ENCODE peak calls at places on chromosomes 16 and 17, in four cellular contexts. C, Z, R and Y are unnamed samples. For H3K27me3 and H3K36me3, the result is how much of the 10 kb centered on the place peaks cover.

GRCh38 chr17:309361-309888 is 43.2 kb downstream of the RPH3AL start:
- DNase-seq in C (no peak), Z (peak), R (peak), Y (peak)

GRCh38 chr17:57809879-57810278 is 40.0 kb downstream of the MRPS23 start:
- DNase-seq in C (no peak), Z (no peak), R (no peak), Y (no peak)

GRCh38 chr16:6643083-6643686 is 689.5 kb upstream of the RBFOX1 start:
- DNase-seq in C (no peak), Z (no peak), R (peak), Y (peak)

GRCh38 chr17:75623386-75623785 is 9.8 kb upstream of the SMIM5 start:
- DNase-seq in C (no peak), Z (no peak), R (no peak), Y (no peak)

GRCh38 chr16:87227651-87228015 is 89.6 kb downstream of the C16orf95 start:
- DNase-seq in C (peak), Z (no peak), R (no peak), Y (no peak)

GRCh38 chr17:8408371-8408770 is 10.7 kb upstream of the RNF222 start:
- DNase-seq in C (no peak), Z (no peak), R (no peak), Y (no peak)

GRCh38 chr16:78660795-78661194 is 561.3 kb downstream of the WWOX start:
- DNase-seq in C (no peak), Z (no peak), R (no peak), Y (no peak)

GRCh38 chr16:87326151-87326571 is 9.0 kb upstream of the C16orf95 start:
- DNase-seq in C (no peak), Z (no peak), R (no peak), Y (no peak)

GRCh38 chr16:31191697-31192428 is 10.7 kb downstream of the PYCARD start:
- DNase-seq in C (no peak), Z (no peak), R (no peak), Y (no peak)

GRCh38 chr16:66568355-66568754 is 2.1 kb downstream of the CMTM1 start:
- DNase-seq in C (no peak), Z (no peak), R (no peak), Y (peak)

GRCh38 chr16:19497181-19497580 is 24.7 kb downstream of the GDE1 start:
- DNase-seq in C (no peak), Z (no peak), R (no peak), Y (no peak)

GRCh38 chr17:61458491-61459433 is 6.5 kb downstream of the TBX4 start:
- DNase-seq in C (no peak), Z (no peak), R (no peak), Y (no peak)

GRCh38 chr17:9465216-9465921 is 110.3 kb downstream of the STX8 start:
- DNase-seq in C (no peak), Z (no peak), R (no peak), Y (no peak)

GRCh38 chr16:50696575-50697420 is 3.4 kb downstream of the NOD2 start:
- DNase-seq in C (peak), Z (no peak), R (peak), Y (peak)

GRCh38 chr17:79976451-79976850 is 59.2 kb downstream of the TBC1D16 start:
- DNase-seq in C (no peak), Z (peak), R (no peak), Y (no peak)

GRCh38 chr17:28743243-28744103 is at the start of gene TRAF4:
- DNase-seq in C (peak), Z (peak), R (peak), Y (peak)

GRCh38 chr17:9370464-9370863 is 205.2 kb downstream of the STX8 start:
- DNase-seq in C (no peak), Z (no peak), R (no peak), Y (no peak)

GRCh38 chr16:19844945-19845641 is 39.6 kb downstream of the GPRC5B start:
- DNase-seq in C (no peak), Z (no peak), R (peak), Y (peak)

GRCh38 chr17:44627513-44627912 is 28.8 kb upstream of the MEIOC start:
- DNase-seq in C (no peak), Z (no peak), R (no peak), Y (no peak)

GRCh38 chr17:70678889-70679288 is 509.6 kb downstream of the KCNJ2 start:
- DNase-seq in C (no peak), Z (no peak), R (no peak), Y (no peak)

GRCh38 chr16:85945424-85945751 is 46.4 kb downstream of the IRF8 start:
- DNase-seq in C (no peak), Z (no peak), R (no peak), Y (no peak)

GRCh38 chr17:43780135-43780534 is at the start of gene CFAP97D1:
- DNase-seq in C (no peak), Z (no peak), R (no peak), Y (no peak)

GRCh38 chr16:11175106-11175795 is 80.8 kb downstream of the SOCS1 start:
- DNase-seq in C (no peak), Z (no peak), R (no peak), Y (no peak)

GRCh38 chr17:83012873-83013778 is 66.3 kb upstream of the METRNL start:
- DNase-seq in C (no peak), Z (no peak), R (no peak), Y (no peak)

GRCh38 chr17:71987634-71988033 is 133.2 kb upstream of the SOX9 start:
- DNase-seq in C (no peak), Z (no peak), R (no peak), Y (peak)

GRCh38 chr16:87854053-87854906 is 15.0 kb downstream of the SLC7A5 start:
- DNase-seq in C (no peak), Z (no peak), R (peak), Y (peak)

GRCh38 chr17:27562777-27563455 is 68.1 kb upstream of the LGALS9 start:
- DNase-seq in C (no peak), Z (no peak), R (no peak), Y (no peak)

GRCh38 chr16:53717577-53717976 is 13.6 kb downstream of the FTO start:
- DNase-seq in C (no peak), Z (no peak), R (no peak), Y (no peak)

GRCh38 chr16:84288902-84289301 is 5.8 kb upstream of the WFDC1 start:
- DNase-seq in C (no peak), Z (no peak), R (no peak), Y (no peak)

GRCh38 chr17:61538480-61538879 is 52.5 kb downstream of the NACA2 start:
- DNase-seq in C (no peak), Z (no peak), R (no peak), Y (no peak)

GRCh38 chr16:60608971-60609370 is 1427.3 kb downstream of the CDH8 start:
- DNase-seq in C (no peak), Z (no peak), R (no peak), Y (no peak)

GRCh38 chr16:77767211-77767610 is 21.2 kb upstream of the VAT1L start:
- DNase-seq in C (no peak), Z (no peak), R (no peak), Y (no peak)

GRCh38 chr16:70395345-70395901 is 43.5 kb downstream of the ST3GAL2 start:
- DNase-seq in C (peak), Z (peak), R (peak), Y (peak)

GRCh38 chr16:67654069-67654911 is 5.8 kb downstream of the ACD start:
- DNase-seq in C (peak), Z (no peak), R (no peak), Y (no peak)
- H3K27me3 ChIP-seq in C (half or more), Z (under half), R (under half), Y (under half)

DNA sequence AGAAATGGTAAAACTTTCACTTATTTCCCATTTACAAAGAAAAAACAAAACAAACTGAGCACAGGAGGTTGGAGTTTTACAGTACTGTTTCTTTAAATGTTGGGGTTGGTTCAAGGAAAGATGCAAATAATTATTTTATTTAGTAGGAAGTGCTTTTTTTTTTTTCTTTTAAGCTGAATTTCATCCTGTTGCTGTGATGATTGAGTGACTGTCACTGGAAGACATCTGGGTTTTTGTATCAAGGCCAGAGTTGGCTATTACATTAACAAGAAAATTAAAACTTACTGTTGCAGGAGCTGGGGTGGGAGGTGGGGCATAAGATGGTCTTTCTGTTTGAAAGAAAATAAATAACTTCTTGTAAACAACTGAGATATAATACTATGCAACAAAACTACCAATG is 2.3 kb downstream of the SMARCE1 start:
- DNase-seq in C (no peak), Z (no peak), R (no peak), Y (no peak)
- H3K36me3 ChIP-seq in C (under half), Z (under half), R (half or more), Y (half or more)

DNA sequence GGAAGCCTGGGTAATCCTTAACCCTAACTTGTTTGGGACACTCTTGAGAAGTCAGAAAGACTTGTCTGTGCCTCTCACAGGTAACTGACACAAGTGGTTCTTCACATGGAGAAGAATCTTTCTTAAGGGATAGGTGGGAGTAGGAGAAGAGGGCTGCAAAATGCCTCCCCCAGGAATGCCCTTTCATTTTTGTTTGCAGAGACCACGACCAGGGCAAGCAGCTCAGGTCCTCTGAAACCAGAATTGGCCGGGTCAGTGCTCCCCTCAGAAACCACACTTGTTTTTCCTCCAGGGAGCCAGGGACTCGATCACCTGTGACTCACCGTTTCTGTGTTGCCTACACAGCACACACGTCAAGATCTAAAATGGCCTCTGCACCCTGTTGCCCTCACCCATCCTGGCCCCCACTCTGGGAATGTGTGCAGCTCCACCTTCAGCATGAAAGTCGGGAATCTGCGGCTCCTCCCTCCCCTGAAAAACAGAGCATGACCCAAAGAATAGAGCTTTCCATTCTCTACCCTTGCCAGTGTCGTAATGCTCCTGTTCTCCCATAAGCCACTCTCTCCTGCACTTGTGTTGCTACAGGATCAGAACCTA is 36.1 kb downstream of the HNF1B start:
- DNase-seq in C (no peak), Z (peak), R (no peak), Y (peak)
- H3K4me3 ChIP-seq in C (no peak), Z (no peak), R (no peak), Y (no peak)

DNA sequence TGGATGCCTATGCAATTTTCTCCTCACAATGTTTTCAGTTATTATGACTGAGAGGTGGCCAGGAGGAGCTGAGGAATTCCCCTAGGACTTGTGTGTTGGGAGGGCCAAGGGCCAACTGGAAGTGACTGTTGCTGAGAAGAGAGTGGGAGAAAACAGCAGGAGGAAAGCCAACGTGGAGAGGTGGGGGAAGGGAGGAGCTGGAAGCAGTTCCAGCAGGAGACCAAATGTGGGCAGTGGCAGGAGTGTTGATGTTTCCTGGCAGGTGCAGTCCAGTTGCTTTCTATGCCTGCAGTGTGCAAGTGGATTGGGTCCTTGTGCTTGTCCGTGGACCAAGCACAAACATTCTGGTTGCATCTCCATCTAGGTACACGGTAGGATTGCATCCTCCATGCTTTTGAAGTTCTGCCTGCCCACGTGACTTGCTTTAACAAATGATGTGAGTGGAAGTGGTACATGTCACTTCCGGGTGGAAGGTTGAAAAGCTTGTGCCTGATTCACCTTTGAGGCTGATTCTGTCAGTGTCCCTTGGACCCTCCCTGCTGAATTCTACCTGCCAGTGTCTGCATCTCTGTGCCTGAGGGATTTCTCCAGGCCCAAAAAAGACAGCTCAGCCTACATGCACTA is 54.7 kb upstream of the CRHR1 start:
- DNase-seq in C (no peak), Z (no peak), R (no peak), Y (no peak)
- H3K27me3 ChIP-seq in C (under half), Z (under half), R (under half), Y (under half)

GRCh38 chr17:41061969-41062368 is 2.1 kb upstream of the KRTAP2-3 start:
- DNase-seq in C (no peak), Z (no peak), R (no peak), Y (peak)
- H3K36me3 ChIP-seq in C (under half), Z (under half), R (under half), Y (under half)

GRCh38 chr17:59623151-59623550 is 3.5 kb downstream of the CLTC start:
- DNase-seq in C (no peak), Z (no peak), R (no peak), Y (no peak)
- H3K4me3 ChIP-seq in C (no peak), Z (peak), R (peak), Y (peak)

GRCh38 chr16:853981-854807 is 53.7 kb upstream of the GNG13 start:
- DNase-seq in C (no peak), Z (no peak), R (no peak), Y (no peak)

GRCh38 chr16:851871-852270 is 51.3 kb upstream of the GNG13 start:
- DNase-seq in C (no peak), Z (no peak), R (no peak), Y (no peak)

GRCh38 chr16:852451-853185 is 52.1 kb upstream of the GNG13 start:
- DNase-seq in C (no peak), Z (no peak), R (no peak), Y (no peak)

GRCh38 chr16:854808-855410 is 54.4 kb upstream of the GNG13 start:
- DNase-seq in C (no peak), Z (no peak), R (no peak), Y (no peak)

GRCh38 chr16:853306-853705 is 52.8 kb upstream of the GNG13 start:
- DNase-seq in C (no peak), Z (no peak), R (no peak), Y (no peak)
- H3K27me3 ChIP-seq in C (under half), Z (under half), R (half or more), Y (under half)

GRCh38 chr16:14669776-14670175 is 24.3 kb downstream of the PLA2G10 start:
- DNase-seq in C (no peak), Z (peak), R (no peak), Y (no peak)

GRCh38 chr16:14672403-14672971 is 21.6 kb downstream of the PLA2G10 start:
- DNase-seq in C (no peak), Z (no peak), R (peak), Y (no peak)

GRCh38 chr16:14668556-14669223 is 25.4 kb downstream of the PLA2G10 start:
- DNase-seq in C (no peak), Z (no peak), R (no peak), Y (no peak)

GRCh38 chr16:14667347-14668266 is 26.5 kb downstream of the PLA2G10 start:
- DNase-seq in C (no peak), Z (no peak), R (no peak), Y (no peak)
- H3K36me3 ChIP-seq in C (under half), Z (under half), R (half or more), Y (half or more)

DNA sequence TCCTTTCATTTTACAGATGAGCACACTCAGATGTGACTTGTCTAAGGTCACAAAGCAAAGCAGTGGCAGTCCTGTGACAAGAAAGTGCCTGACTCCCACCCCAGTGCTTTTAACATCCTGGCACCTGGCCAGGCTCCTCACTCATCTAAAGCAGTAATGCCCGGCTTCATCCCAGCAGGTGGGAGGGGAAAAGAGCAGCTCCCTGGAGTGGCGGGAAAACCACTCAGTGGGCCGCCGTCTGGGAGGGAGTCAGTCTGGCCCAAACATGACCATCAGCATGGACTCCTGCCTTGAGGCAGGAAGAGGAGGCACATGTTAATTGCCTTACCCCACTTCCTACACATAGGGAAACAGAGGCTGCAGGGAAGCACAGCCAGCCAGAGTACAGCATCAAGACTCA is 2.6 kb downstream of the PCGF2 start:
- DNase-seq in C (no peak), Z (no peak), R (no peak), Y (no peak)
- H3K4me3 ChIP-seq in C (no peak), Z (no peak), R (no peak), Y (no peak)